ENCODE peak calls at places on chromosomes 13 and 19, in five cellular contexts. One of them, this sample, is unnamed.

GRCh38 chr19:15014579-15014978 is 34.7 kb upstream of the CASP14 start:
- DNase-seq in foreskin keratinocyte: no peak
- DNase-seq in CD4-positive, CD25-positive, alpha-beta regulatory T cell: no peak
- DNase-seq in fibroblast of mammary gland: no peak
- DNase-seq in colonic mucosa: no peak
- DNase-seq in this sample: no peak

GRCh38 chr13:51435002-51435578 is 17.7 kb downstream of the INTS6 start:
- DNase-seq in foreskin keratinocyte: no peak
- DNase-seq in CD4-positive, CD25-positive, alpha-beta regulatory T cell: peak
- DNase-seq in fibroblast of mammary gland: peak
- DNase-seq in colonic mucosa: no peak
- DNase-seq in this sample: peak

GRCh38 chr19:7916137-7916907 is 1.7 kb downstream of the TGFBR3L start:
- DNase-seq in foreskin keratinocyte: no peak
- DNase-seq in CD4-positive, CD25-positive, alpha-beta regulatory T cell: peak
- DNase-seq in fibroblast of mammary gland: no peak
- DNase-seq in colonic mucosa: no peak
- DNase-seq in this sample: peak

GRCh38 chr13:22060187-22060586 is 389.3 kb downstream of the FGF9 start:
- DNase-seq in foreskin keratinocyte: no peak
- DNase-seq in CD4-positive, CD25-positive, alpha-beta regulatory T cell: no peak
- DNase-seq in fibroblast of mammary gland: no peak
- DNase-seq in colonic mucosa: no peak
- DNase-seq in this sample: no peak

GRCh38 chr19:2982556-2982955 is 5.2 kb downstream of the TLE6 start:
- DNase-seq in foreskin keratinocyte: no peak
- DNase-seq in CD4-positive, CD25-positive, alpha-beta regulatory T cell: no peak
- DNase-seq in fibroblast of mammary gland: no peak
- DNase-seq in colonic mucosa: no peak
- DNase-seq in this sample: no peak

GRCh38 chr13:81383441-81383840 is 1042.5 kb upstream of the SPRY2 start:
- DNase-seq in foreskin keratinocyte: no peak
- DNase-seq in CD4-positive, CD25-positive, alpha-beta regulatory T cell: no peak
- DNase-seq in fibroblast of mammary gland: no peak
- DNase-seq in colonic mucosa: no peak
- DNase-seq in this sample: no peak

GRCh38 chr13:84894749-84895148 is 904.5 kb downstream of the SLITRK6 start:
- DNase-seq in foreskin keratinocyte: no peak
- DNase-seq in CD4-positive, CD25-positive, alpha-beta regulatory T cell: no peak
- DNase-seq in fibroblast of mammary gland: no peak
- DNase-seq in colonic mucosa: no peak
- DNase-seq in this sample: no peak

GRCh38 chr19:51458899-51459592 is 792 bp upstream of the SIGLEC8 start:
- DNase-seq in foreskin keratinocyte: no peak
- DNase-seq in CD4-positive, CD25-positive, alpha-beta regulatory T cell: no peak
- DNase-seq in fibroblast of mammary gland: no peak
- DNase-seq in colonic mucosa: no peak
- DNase-seq in this sample: no peak

This sample was measured in naive B cell.